ENCODE peak calls at places on chromosomes 12 and 14, in four cellular contexts. One of them, this sample, is unnamed.

GRCh38 chr14:81268016-81268416 is 47.3 kb upstream of the GTF2A1 start:
- DNase-seq in dorsolateral prefrontal cortex: no peak
- DNase-seq in nephron progenitor cell: no peak
- DNase-seq in NCI-H82: no peak
- DNase-seq in this sample: no peak

GRCh38 chr12:33427071-33427470 is 12.5 kb downstream of the SYT10 start:
- DNase-seq in NCI-H82: peak; percentile 47
- DNase-seq in nephron progenitor cell: no peak
- DNase-seq in dorsolateral prefrontal cortex: no peak
- DNase-seq in this sample: peak; percentile 9

GRCh38 chr14:76413962-76414665 is 38.2 kb downstream of the ESRRB start:
- DNase-seq in dorsolateral prefrontal cortex: no peak
- DNase-seq in nephron progenitor cell: peak; percentile 27
- DNase-seq in NCI-H82: no peak
- DNase-seq in this sample: no peak

GRCh38 chr12:127677537-127678131 is 589.3 kb upstream of the TMEM132C start:
- DNase-seq in NCI-H82: peak; percentile 87
- DNase-seq in dorsolateral prefrontal cortex: peak; percentile 88
- DNase-seq in nephron progenitor cell: peak; percentile 80
- DNase-seq in this sample: peak; percentile 90

GRCh38 chr14:78836777-78837176 is 666.6 kb downstream of the NRXN3 start:
- DNase-seq in NCI-H82: peak; percentile 96
- DNase-seq in nephron progenitor cell: peak; percentile 71
- DNase-seq in dorsolateral prefrontal cortex: peak; percentile 75
- DNase-seq in this sample: peak; percentile 72

GRCh38 chr12:7666595-7666994 is 887 bp upstream of the APOBEC1 start:
- DNase-seq in nephron progenitor cell: no peak
- DNase-seq in NCI-H82: no peak
- DNase-seq in dorsolateral prefrontal cortex: no peak
- DNase-seq in this sample: peak; percentile 68

GRCh38 chr12:56775638-56776037 is 12.5 kb downstream of the HSD17B6 start:
- DNase-seq in NCI-H82: no peak
- DNase-seq in nephron progenitor cell: no peak
- DNase-seq in dorsolateral prefrontal cortex: no peak
- DNase-seq in this sample: no peak

GRCh38 chr14:50051106-50051505 is 65.3 kb downstream of the VCPKMT start:
- DNase-seq in dorsolateral prefrontal cortex: no peak
- DNase-seq in nephron progenitor cell: no peak
- DNase-seq in NCI-H82: no peak
- DNase-seq in this sample: no peak

GRCh38 chr12:24155042-24155441 is 205.6 kb upstream of the SOX5 start:
- DNase-seq in NCI-H82: no peak
- DNase-seq in nephron progenitor cell: no peak
- DNase-seq in dorsolateral prefrontal cortex: no peak
- DNase-seq in this sample: no peak

GRCh38 chr14:76329150-76329881 is 46.6 kb upstream of the ESRRB start:
- DNase-seq in NCI-H82: peak; percentile 32
- DNase-seq in nephron progenitor cell: no peak
- DNase-seq in dorsolateral prefrontal cortex: no peak
- DNase-seq in this sample: no peak

GRCh38 chr12:123498126-123498825 is 35.2 kb downstream of the RILPL1 start:
- DNase-seq in dorsolateral prefrontal cortex: no peak
- DNase-seq in NCI-H82: no peak
- DNase-seq in nephron progenitor cell: no peak
- DNase-seq in this sample: no peak

GRCh38 chr14:44652640-44653039 is 145.6 kb upstream of the FSCB start:
- DNase-seq in NCI-H82: no peak
- DNase-seq in nephron progenitor cell: no peak
- DNase-seq in dorsolateral prefrontal cortex: no peak
- DNase-seq in this sample: no peak

GRCh38 chr12:51000245-51000644 is 25.9 kb downstream of the SLC11A2 start:
- DNase-seq in NCI-H82: no peak
- DNase-seq in nephron progenitor cell: no peak
- DNase-seq in dorsolateral prefrontal cortex: no peak
- DNase-seq in this sample: no peak

GRCh38 chr12:25459541-25459951 is 93.5 kb downstream of the LMNTD1 start:
- DNase-seq in nephron progenitor cell: no peak
- DNase-seq in NCI-H82: no peak
- DNase-seq in dorsolateral prefrontal cortex: no peak
- DNase-seq in this sample: no peak

GRCh38 chr12:109987615-109988014 is 8.6 kb downstream of the GIT2 start:
- DNase-seq in NCI-H82: no peak
- DNase-seq in dorsolateral prefrontal cortex: no peak
- DNase-seq in nephron progenitor cell: no peak
- DNase-seq in this sample: no peak

GRCh38 chr14:30337456-30337855 is 221.5 kb upstream of the G2E3 start:
- DNase-seq in NCI-H82: no peak
- DNase-seq in nephron progenitor cell: no peak
- DNase-seq in dorsolateral prefrontal cortex: no peak
- DNase-seq in this sample: no peak

GRCh38 chr12:7905071-7905470 is 30.9 kb downstream of the SLC2A3 start:
- DNase-seq in nephron progenitor cell: no peak
- DNase-seq in dorsolateral prefrontal cortex: no peak
- DNase-seq in NCI-H82: peak; percentile 82
- DNase-seq in this sample: no peak

GRCh38 chr12:2064078-2064507 is 11.3 kb downstream of the CACNA1C start:
- DNase-seq in nephron progenitor cell: no peak
- DNase-seq in dorsolateral prefrontal cortex: no peak
- DNase-seq in NCI-H82: no peak
- DNase-seq in this sample: no peak

This sample was measured in hepatocyte.